ENCODE peak calls at places on chromosome X, in five cellular contexts. One of them, this sample, is unnamed.

GRCh38 chrX:119758682-119759332 is 419 bp downstream of the SOWAHD start:
- DNase-seq in H1: peak
- DNase-seq in HepG2: no peak
- DNase-seq in K562: peak
- DNase-seq in IMR-90: no peak
- DNase-seq in this sample: no peak

GRCh38 chrX:40543661-40544328 is 37.0 kb upstream of the ATP6AP2 start:
- DNase-seq in IMR-90: peak
- DNase-seq in HepG2: peak
- DNase-seq in H1: no peak
- DNase-seq in K562: peak
- DNase-seq in this sample: no peak

GRCh38 chrX:41825796-41826195 is 97.6 kb downstream of the CASK start:
- DNase-seq in H1: no peak
- DNase-seq in IMR-90: no peak
- DNase-seq in K562: no peak
- DNase-seq in HepG2: no peak
- DNase-seq in this sample: no peak

GRCh38 chrX:30971761-30972603 is 82.9 kb upstream of the TAB3 start:
- DNase-seq in H1: no peak
- DNase-seq in HepG2: peak
- DNase-seq in K562: peak
- DNase-seq in IMR-90: peak
- DNase-seq in this sample: peak

GRCh38 chrX:134695999-134696398 is 37.7 kb upstream of the PLAC1 start:
- DNase-seq in HepG2: no peak
- DNase-seq in K562: no peak
- DNase-seq in H1: no peak
- DNase-seq in IMR-90: no peak
- DNase-seq in this sample: no peak

GRCh38 chrX:70979136-70979762 is 48.4 kb upstream of the SLC7A3 start:
- DNase-seq in HepG2: peak
- DNase-seq in K562: peak
- DNase-seq in H1: peak
- DNase-seq in IMR-90: peak
- DNase-seq in this sample: peak

GRCh38 chrX:2863646-2864045 is 34.9 kb downstream of the GYG2 start:
- DNase-seq in HepG2: no peak
- DNase-seq in K562: no peak
- DNase-seq in IMR-90: peak
- DNase-seq in H1: no peak
- DNase-seq in this sample: no peak

GRCh38 chrX:136268051-136269048 is 17.1 kb upstream of the MAP7D3 start:
- DNase-seq in H1: no peak
- DNase-seq in HepG2: peak
- DNase-seq in K562: peak
- DNase-seq in IMR-90: peak
- DNase-seq in this sample: peak

GRCh38 chrX:105610401-105610800 is 211.9 kb upstream of the NRK start:
- DNase-seq in IMR-90: no peak
- DNase-seq in H1: no peak
- DNase-seq in HepG2: no peak
- DNase-seq in K562: no peak
- DNase-seq in this sample: no peak

GRCh38 chrX:67555578-67556203 is 11.9 kb downstream of the AR start:
- DNase-seq in K562: peak
- DNase-seq in HepG2: peak
- DNase-seq in IMR-90: peak
- DNase-seq in H1: peak
- DNase-seq in this sample: peak

GRCh38 chrX:139203681-139204575 is 326.6 kb upstream of the F9 start:
- DNase-seq in K562: no peak
- DNase-seq in H1: peak
- DNase-seq in HepG2: no peak
- DNase-seq in IMR-90: no peak
- DNase-seq in this sample: no peak

GRCh38 chrX:154724999-154725756 is 25.7 kb downstream of the GAB3 start:
- DNase-seq in H1: no peak
- DNase-seq in K562: no peak
- DNase-seq in HepG2: no peak
- DNase-seq in IMR-90: no peak
- DNase-seq in this sample: no peak

GRCh38 chrX:9542106-9542764 is 77.4 kb downstream of the TBL1X start:
- DNase-seq in IMR-90: no peak
- DNase-seq in K562: no peak
- DNase-seq in H1: no peak
- DNase-seq in HepG2: no peak
- DNase-seq in this sample: no peak

GRCh38 chrX:111503594-111503993 is 7.9 kb upstream of the SERTM2 start:
- DNase-seq in K562: no peak
- DNase-seq in H1: no peak
- DNase-seq in HepG2: no peak
- DNase-seq in IMR-90: no peak
- DNase-seq in this sample: no peak

GRCh38 chrX:107721318-107721717 is 54.3 kb downstream of the TSC22D3 start:
- DNase-seq in HepG2: no peak
- DNase-seq in IMR-90: no peak
- DNase-seq in K562: no peak
- DNase-seq in H1: no peak
- DNase-seq in this sample: no peak

GRCh38 chrX:22686138-22686541 is 313.6 kb upstream of the DDX53 start:
- DNase-seq in K562: no peak
- DNase-seq in IMR-90: peak
- DNase-seq in H1: no peak
- DNase-seq in HepG2: no peak
- DNase-seq in this sample: no peak

GRCh38 chrX:104315555-104315954 is 60.8 kb upstream of the ESX1 start:
- DNase-seq in IMR-90: peak
- DNase-seq in HepG2: no peak
- DNase-seq in K562: no peak
- DNase-seq in H1: no peak
- DNase-seq in this sample: no peak

GRCh38 chrX:42754129-42754528 is 23.8 kb downstream of the PPP1R2C start:
- DNase-seq in HepG2: no peak
- DNase-seq in K562: no peak
- DNase-seq in H1: no peak
- DNase-seq in IMR-90: no peak
- DNase-seq in this sample: no peak

GRCh38 chrX:74911494-74911893 is 13.8 kb downstream of the NEXMIF start:
- DNase-seq in HepG2: no peak
- DNase-seq in K562: no peak
- DNase-seq in H1: no peak
- DNase-seq in IMR-90: no peak
- DNase-seq in this sample: no peak

GRCh38 chrX:106263817-106264216 is 95.7 kb downstream of the PWWP3B start:
- DNase-seq in H1: no peak
- DNase-seq in HepG2: no peak
- DNase-seq in IMR-90: no peak
- DNase-seq in K562: no peak
- DNase-seq in this sample: no peak

GRCh38 chrX:54494970-54495813 is 842 bp downstream of the FGD1 start:
- DNase-seq in K562: no peak
- DNase-seq in HepG2: no peak
- DNase-seq in H1: peak
- DNase-seq in IMR-90: peak
- DNase-seq in this sample: peak

GRCh38 chrX:150615356-150615755 is 46.9 kb downstream of the MTM1 start:
- DNase-seq in K562: no peak
- DNase-seq in H1: no peak
- DNase-seq in IMR-90: no peak
- DNase-seq in HepG2: no peak
- DNase-seq in this sample: no peak

GRCh38 chrX:136260801-136261200 is 9.6 kb upstream of the MAP7D3 start:
- DNase-seq in K562: no peak
- DNase-seq in HepG2: no peak
- DNase-seq in IMR-90: peak
- DNase-seq in H1: no peak
- DNase-seq in this sample: peak

GRCh38 chrX:40207626-40208025 is 109.9 kb upstream of the BCOR start:
- DNase-seq in HepG2: no peak
- DNase-seq in K562: peak
- DNase-seq in IMR-90: peak
- DNase-seq in H1: no peak
- DNase-seq in this sample: no peak

GRCh38 chrX:10177620-10178019 is 20.8 kb downstream of the CLCN4 start:
- DNase-seq in K562: no peak
- DNase-seq in H1: no peak
- DNase-seq in HepG2: no peak
- DNase-seq in IMR-90: peak
- DNase-seq in this sample: no peak

GRCh38 chrX:118973389-118974087 is 880 bp upstream of the LONRF3 start:
- DNase-seq in IMR-90: no peak
- DNase-seq in H1: no peak
- DNase-seq in K562: no peak
- DNase-seq in HepG2: no peak
- DNase-seq in this sample: no peak

GRCh38 chrX:1336331-1337143 is at the start of gene IL3RA:
- DNase-seq in H1: no peak
- DNase-seq in IMR-90: no peak
- DNase-seq in HepG2: no peak
- DNase-seq in K562: no peak
- DNase-seq in this sample: no peak

GRCh38 chrX:143634701-143635442 is 1.0 kb downstream of the SLITRK4 start:
- DNase-seq in HepG2: no peak
- DNase-seq in K562: no peak
- DNase-seq in IMR-90: no peak
- DNase-seq in H1: no peak
- DNase-seq in this sample: no peak

GRCh38 chrX:44542567-44543325 is at the start of gene FUNDC1:
- DNase-seq in IMR-90: peak
- DNase-seq in HepG2: peak
- DNase-seq in K562: peak
- DNase-seq in H1: peak
- DNase-seq in this sample: peak
- TF ChIP-seq CTCF in IMR-90: peak
- TF ChIP-seq CTCF in HepG2: no peak
- TF ChIP-seq CTCF in K562: peak
- TF ChIP-seq CTCF in H1: peak
- TF ChIP-seq CTCF in this sample: peak

DNA sequence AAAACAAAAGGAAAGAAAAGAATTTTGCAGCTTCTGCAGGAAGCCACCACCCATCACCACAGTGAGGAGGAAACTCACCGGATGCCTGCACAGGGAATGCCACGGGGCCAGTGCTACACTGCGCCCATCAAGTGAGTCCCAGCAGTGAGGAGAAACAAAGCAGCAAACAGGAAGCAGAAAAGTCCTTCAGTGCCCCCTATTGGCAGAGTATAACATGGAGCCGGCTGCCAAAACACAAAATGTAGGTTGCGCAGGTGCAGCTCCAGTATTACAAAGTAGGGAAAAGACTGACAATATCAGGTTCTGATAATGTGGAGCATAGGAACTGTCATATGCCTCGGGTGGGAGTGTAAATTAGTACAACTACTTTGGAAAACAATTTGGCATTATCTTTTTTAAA is 23.3 kb upstream of the SCML2 start:
- DNase-seq in H1: peak
- DNase-seq in HepG2: peak
- DNase-seq in K562: peak
- DNase-seq in IMR-90: peak
- DNase-seq in this sample: no peak
- TF ChIP-seq CEBPB in H1: no peak
- TF ChIP-seq CEBPB in HepG2: no peak
- TF ChIP-seq CEBPB in K562: no peak
- TF ChIP-seq CEBPB in IMR-90: no peak
- TF ChIP-seq CEBPB in this sample: no peak

DNA sequence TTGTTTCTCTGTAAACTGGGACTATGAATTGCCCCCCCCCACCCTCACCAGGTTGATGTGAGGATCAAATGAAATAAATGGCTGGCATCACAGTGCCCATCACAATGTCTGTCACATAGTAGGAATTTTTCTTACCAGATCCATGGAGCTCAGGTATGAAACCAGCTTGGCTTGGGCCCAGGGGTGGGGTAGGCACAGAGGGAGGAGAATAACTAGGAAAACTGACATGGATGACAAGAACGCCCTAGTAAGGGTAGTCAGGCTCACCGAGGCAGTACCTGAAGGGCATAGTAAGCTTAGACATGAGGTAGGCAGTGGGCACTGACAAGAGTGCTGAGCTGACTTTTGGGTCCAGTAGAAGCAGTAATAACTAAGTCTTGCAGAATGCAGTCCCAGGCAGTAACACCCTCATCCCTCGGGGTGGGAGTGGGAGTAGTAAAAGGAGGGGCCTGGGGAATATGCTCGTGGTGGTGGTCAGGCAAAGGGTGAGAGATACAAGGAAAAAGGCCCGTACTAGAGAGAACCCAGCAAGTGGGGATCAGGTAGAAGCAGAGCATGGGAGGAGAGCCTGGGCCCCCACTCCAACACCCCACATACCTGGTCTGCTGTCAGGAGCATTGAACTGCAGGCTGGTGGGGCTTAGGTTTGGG is 155.9 kb upstream of the PJA1 start:
- DNase-seq in HepG2: no peak
- DNase-seq in H1: no peak
- DNase-seq in IMR-90: no peak
- DNase-seq in K562: peak
- DNase-seq in this sample: no peak
- TF ChIP-seq USF2 in HepG2: no peak
- TF ChIP-seq USF2 in H1: no peak
- TF ChIP-seq USF2 in IMR-90: no peak
- TF ChIP-seq USF2 in K562: no peak
- TF ChIP-seq USF2 in this sample: no peak

DNA sequence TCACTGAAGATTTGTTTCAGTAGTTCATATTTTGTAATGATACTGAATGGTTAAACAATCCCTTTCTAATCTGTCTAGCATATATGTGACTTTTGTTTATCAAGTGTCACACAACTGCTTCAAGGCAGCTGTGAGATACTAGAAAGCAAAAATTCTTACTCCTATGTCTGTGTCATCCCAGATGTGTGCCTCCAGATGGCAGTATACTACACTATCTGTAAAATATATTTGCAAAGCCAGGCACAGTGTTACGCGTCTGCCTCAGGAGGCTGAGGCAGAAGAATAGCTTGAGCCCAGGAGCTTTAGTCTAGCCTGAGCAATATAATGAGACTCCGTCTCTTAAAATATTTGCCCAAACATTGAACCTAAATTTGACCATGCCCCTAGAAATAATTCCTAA is 4.0 kb downstream of the NUDT10 start:
- DNase-seq in H1: no peak
- DNase-seq in K562: peak
- DNase-seq in HepG2: peak
- DNase-seq in IMR-90: peak
- DNase-seq in this sample: peak
- TF ChIP-seq CTCF in H1: no peak
- TF ChIP-seq CTCF in K562: peak
- TF ChIP-seq CTCF in HepG2: peak
- TF ChIP-seq CTCF in IMR-90: peak
- TF ChIP-seq CTCF in this sample: peak

This sample was measured in A549.